ENCODE peak calls at places on chromosomes 5 and 9, in ten cellular contexts. One of them, this sample, is unnamed.

GRCh38 chr9:61671276-61671973 is 481.6 kb downstream of the SPATA31A7 start:
- DNase-seq in cardiac muscle cell: no peak
- DNase-seq in naive B cell: no peak
- DNase-seq in tibial nerve: no peak
- DNase-seq in activated CD8-positive, alpha-beta T cell treated with anti-CD3 and anti-CD28 coated beads for 36 hours: no peak
- DNase-seq in stimulated activated CD8-positive, alpha-beta memory T cell treated with anti-CD3 and anti-CD28 coated beads, Interleukin-12 subunit alpha, Interleukin-12 subunit beta, amount 100 ng/mL, for 1 hour: no peak
- DNase-seq in stimulated activated CD4-positive, alpha-beta T cell treated with anti-CD3 and anti-CD28 coated beads, Interleukin-2, amount 100 ng/mL, for 48 hours: no peak
- DNase-seq in T-helper 2 cell: no peak
- DNase-seq in ACHN: no peak
- DNase-seq in non-pigmented ciliary epithelial cell: no peak
- DNase-seq in this sample: no peak

GRCh38 chr5:125823572-125823971 is 599.6 kb upstream of the GRAMD2B start:
- DNase-seq in cardiac muscle cell: no peak
- DNase-seq in naive B cell: no peak
- DNase-seq in tibial nerve: no peak
- DNase-seq in activated CD8-positive, alpha-beta T cell treated with anti-CD3 and anti-CD28 coated beads for 36 hours: no peak
- DNase-seq in stimulated activated CD8-positive, alpha-beta memory T cell treated with anti-CD3 and anti-CD28 coated beads, Interleukin-12 subunit alpha, Interleukin-12 subunit beta, amount 100 ng/mL, for 1 hour: no peak
- DNase-seq in stimulated activated CD4-positive, alpha-beta T cell treated with anti-CD3 and anti-CD28 coated beads, Interleukin-2, amount 100 ng/mL, for 48 hours: no peak
- DNase-seq in T-helper 2 cell: no peak
- DNase-seq in ACHN: no peak
- DNase-seq in non-pigmented ciliary epithelial cell: no peak
- DNase-seq in this sample: no peak

GRCh38 chr9:114836769-114837168 is 30.9 kb upstream of the TNFSF15 start:
- DNase-seq in cardiac muscle cell: no peak
- DNase-seq in naive B cell: no peak
- DNase-seq in tibial nerve: no peak
- DNase-seq in activated CD8-positive, alpha-beta T cell treated with anti-CD3 and anti-CD28 coated beads for 36 hours: peak
- DNase-seq in stimulated activated CD8-positive, alpha-beta memory T cell treated with anti-CD3 and anti-CD28 coated beads, Interleukin-12 subunit alpha, Interleukin-12 subunit beta, amount 100 ng/mL, for 1 hour: no peak
- DNase-seq in stimulated activated CD4-positive, alpha-beta T cell treated with anti-CD3 and anti-CD28 coated beads, Interleukin-2, amount 100 ng/mL, for 48 hours: no peak
- DNase-seq in T-helper 2 cell: no peak
- DNase-seq in ACHN: no peak
- DNase-seq in non-pigmented ciliary epithelial cell: no peak
- DNase-seq in this sample: no peak

GRCh38 chr5:132483661-132484385 is 6.8 kb downstream of the IRF1 start:
- DNase-seq in cardiac muscle cell: no peak
- DNase-seq in naive B cell: no peak
- DNase-seq in tibial nerve: no peak
- DNase-seq in activated CD8-positive, alpha-beta T cell treated with anti-CD3 and anti-CD28 coated beads for 36 hours: no peak
- DNase-seq in stimulated activated CD8-positive, alpha-beta memory T cell treated with anti-CD3 and anti-CD28 coated beads, Interleukin-12 subunit alpha, Interleukin-12 subunit beta, amount 100 ng/mL, for 1 hour: no peak
- DNase-seq in stimulated activated CD4-positive, alpha-beta T cell treated with anti-CD3 and anti-CD28 coated beads, Interleukin-2, amount 100 ng/mL, for 48 hours: no peak
- DNase-seq in T-helper 2 cell: no peak
- DNase-seq in ACHN: no peak
- DNase-seq in non-pigmented ciliary epithelial cell: no peak
- DNase-seq in this sample: no peak

GRCh38 chr9:134049236-134049635 is 18.6 kb downstream of the BRD3 start:
- DNase-seq in cardiac muscle cell: no peak
- DNase-seq in naive B cell: no peak
- DNase-seq in tibial nerve: no peak
- DNase-seq in activated CD8-positive, alpha-beta T cell treated with anti-CD3 and anti-CD28 coated beads for 36 hours: no peak
- DNase-seq in stimulated activated CD8-positive, alpha-beta memory T cell treated with anti-CD3 and anti-CD28 coated beads, Interleukin-12 subunit alpha, Interleukin-12 subunit beta, amount 100 ng/mL, for 1 hour: no peak
- DNase-seq in stimulated activated CD4-positive, alpha-beta T cell treated with anti-CD3 and anti-CD28 coated beads, Interleukin-2, amount 100 ng/mL, for 48 hours: no peak
- DNase-seq in T-helper 2 cell: no peak
- DNase-seq in ACHN: no peak
- DNase-seq in non-pigmented ciliary epithelial cell: no peak
- DNase-seq in this sample: no peak

GRCh38 chr5:90675222-90675621 is 116.6 kb downstream of the ADGRV1 start:
- DNase-seq in cardiac muscle cell: no peak
- DNase-seq in naive B cell: no peak
- DNase-seq in tibial nerve: no peak
- DNase-seq in activated CD8-positive, alpha-beta T cell treated with anti-CD3 and anti-CD28 coated beads for 36 hours: no peak
- DNase-seq in stimulated activated CD8-positive, alpha-beta memory T cell treated with anti-CD3 and anti-CD28 coated beads, Interleukin-12 subunit alpha, Interleukin-12 subunit beta, amount 100 ng/mL, for 1 hour: no peak
- DNase-seq in stimulated activated CD4-positive, alpha-beta T cell treated with anti-CD3 and anti-CD28 coated beads, Interleukin-2, amount 100 ng/mL, for 48 hours: no peak
- DNase-seq in T-helper 2 cell: no peak
- DNase-seq in ACHN: no peak
- DNase-seq in non-pigmented ciliary epithelial cell: no peak
- DNase-seq in this sample: no peak

GRCh38 chr5:117433841-117434240 is 859.2 kb upstream of the SEMA6A start:
- DNase-seq in cardiac muscle cell: no peak
- DNase-seq in naive B cell: no peak
- DNase-seq in tibial nerve: no peak
- DNase-seq in activated CD8-positive, alpha-beta T cell treated with anti-CD3 and anti-CD28 coated beads for 36 hours: no peak
- DNase-seq in stimulated activated CD8-positive, alpha-beta memory T cell treated with anti-CD3 and anti-CD28 coated beads, Interleukin-12 subunit alpha, Interleukin-12 subunit beta, amount 100 ng/mL, for 1 hour: no peak
- DNase-seq in stimulated activated CD4-positive, alpha-beta T cell treated with anti-CD3 and anti-CD28 coated beads, Interleukin-2, amount 100 ng/mL, for 48 hours: no peak
- DNase-seq in T-helper 2 cell: no peak
- DNase-seq in ACHN: no peak
- DNase-seq in non-pigmented ciliary epithelial cell: no peak
- DNase-seq in this sample: no peak

GRCh38 chr9:22203371-22204138 is 194.4 kb upstream of the CDKN2B start:
- DNase-seq in cardiac muscle cell: no peak
- DNase-seq in naive B cell: no peak
- DNase-seq in tibial nerve: no peak
- DNase-seq in activated CD8-positive, alpha-beta T cell treated with anti-CD3 and anti-CD28 coated beads for 36 hours: no peak
- DNase-seq in stimulated activated CD8-positive, alpha-beta memory T cell treated with anti-CD3 and anti-CD28 coated beads, Interleukin-12 subunit alpha, Interleukin-12 subunit beta, amount 100 ng/mL, for 1 hour: no peak
- DNase-seq in stimulated activated CD4-positive, alpha-beta T cell treated with anti-CD3 and anti-CD28 coated beads, Interleukin-2, amount 100 ng/mL, for 48 hours: no peak
- DNase-seq in T-helper 2 cell: no peak
- DNase-seq in ACHN: no peak
- DNase-seq in non-pigmented ciliary epithelial cell: no peak
- DNase-seq in this sample: no peak

GRCh38 chr9:98314381-98315066 is 59.1 kb upstream of the TBC1D2 start:
- DNase-seq in cardiac muscle cell: no peak
- DNase-seq in naive B cell: no peak
- DNase-seq in tibial nerve: no peak
- DNase-seq in activated CD8-positive, alpha-beta T cell treated with anti-CD3 and anti-CD28 coated beads for 36 hours: no peak
- DNase-seq in stimulated activated CD8-positive, alpha-beta memory T cell treated with anti-CD3 and anti-CD28 coated beads, Interleukin-12 subunit alpha, Interleukin-12 subunit beta, amount 100 ng/mL, for 1 hour: no peak
- DNase-seq in stimulated activated CD4-positive, alpha-beta T cell treated with anti-CD3 and anti-CD28 coated beads, Interleukin-2, amount 100 ng/mL, for 48 hours: no peak
- DNase-seq in T-helper 2 cell: no peak
- DNase-seq in ACHN: peak
- DNase-seq in non-pigmented ciliary epithelial cell: no peak
- DNase-seq in this sample: no peak

GRCh38 chr9:87569008-87569908 is 71.6 kb downstream of the DAPK1 start:
- DNase-seq in cardiac muscle cell: peak
- DNase-seq in naive B cell: no peak
- DNase-seq in tibial nerve: no peak
- DNase-seq in activated CD8-positive, alpha-beta T cell treated with anti-CD3 and anti-CD28 coated beads for 36 hours: no peak
- DNase-seq in stimulated activated CD8-positive, alpha-beta memory T cell treated with anti-CD3 and anti-CD28 coated beads, Interleukin-12 subunit alpha, Interleukin-12 subunit beta, amount 100 ng/mL, for 1 hour: no peak
- DNase-seq in stimulated activated CD4-positive, alpha-beta T cell treated with anti-CD3 and anti-CD28 coated beads, Interleukin-2, amount 100 ng/mL, for 48 hours: no peak
- DNase-seq in T-helper 2 cell: no peak
- DNase-seq in ACHN: peak
- DNase-seq in non-pigmented ciliary epithelial cell: no peak
- DNase-seq in this sample: no peak

GRCh38 chr9:130660683-130661460 is 3.5 kb upstream of the PRDM12 start:
- DNase-seq in cardiac muscle cell: no peak
- DNase-seq in naive B cell: no peak
- DNase-seq in tibial nerve: no peak
- DNase-seq in activated CD8-positive, alpha-beta T cell treated with anti-CD3 and anti-CD28 coated beads for 36 hours: no peak
- DNase-seq in stimulated activated CD8-positive, alpha-beta memory T cell treated with anti-CD3 and anti-CD28 coated beads, Interleukin-12 subunit alpha, Interleukin-12 subunit beta, amount 100 ng/mL, for 1 hour: no peak
- DNase-seq in stimulated activated CD4-positive, alpha-beta T cell treated with anti-CD3 and anti-CD28 coated beads, Interleukin-2, amount 100 ng/mL, for 48 hours: no peak
- DNase-seq in T-helper 2 cell: no peak
- DNase-seq in ACHN: no peak
- DNase-seq in non-pigmented ciliary epithelial cell: no peak
- DNase-seq in this sample: no peak

GRCh38 chr9:136588663-136589464 is 43.0 kb upstream of the NOTCH1 start:
- DNase-seq in cardiac muscle cell: no peak
- DNase-seq in naive B cell: no peak
- DNase-seq in tibial nerve: no peak
- DNase-seq in activated CD8-positive, alpha-beta T cell treated with anti-CD3 and anti-CD28 coated beads for 36 hours: peak
- DNase-seq in stimulated activated CD8-positive, alpha-beta memory T cell treated with anti-CD3 and anti-CD28 coated beads, Interleukin-12 subunit alpha, Interleukin-12 subunit beta, amount 100 ng/mL, for 1 hour: no peak
- DNase-seq in stimulated activated CD4-positive, alpha-beta T cell treated with anti-CD3 and anti-CD28 coated beads, Interleukin-2, amount 100 ng/mL, for 48 hours: no peak
- DNase-seq in T-helper 2 cell: no peak
- DNase-seq in ACHN: no peak
- DNase-seq in non-pigmented ciliary epithelial cell: no peak
- DNase-seq in this sample: no peak

GRCh38 chr5:172090976-172091547 is 84.6 kb upstream of the FBXW11 start:
- DNase-seq in cardiac muscle cell: no peak
- DNase-seq in naive B cell: no peak
- DNase-seq in tibial nerve: no peak
- DNase-seq in activated CD8-positive, alpha-beta T cell treated with anti-CD3 and anti-CD28 coated beads for 36 hours: no peak
- DNase-seq in stimulated activated CD8-positive, alpha-beta memory T cell treated with anti-CD3 and anti-CD28 coated beads, Interleukin-12 subunit alpha, Interleukin-12 subunit beta, amount 100 ng/mL, for 1 hour: no peak
- DNase-seq in stimulated activated CD4-positive, alpha-beta T cell treated with anti-CD3 and anti-CD28 coated beads, Interleukin-2, amount 100 ng/mL, for 48 hours: no peak
- DNase-seq in T-helper 2 cell: no peak
- DNase-seq in ACHN: no peak
- DNase-seq in non-pigmented ciliary epithelial cell: no peak
- DNase-seq in this sample: no peak

GRCh38 chr9:137029058-137029922 is 1.3 kb upstream of the ABCA2 start:
- DNase-seq in cardiac muscle cell: peak
- DNase-seq in naive B cell: peak
- DNase-seq in tibial nerve: peak
- DNase-seq in activated CD8-positive, alpha-beta T cell treated with anti-CD3 and anti-CD28 coated beads for 36 hours: peak
- DNase-seq in stimulated activated CD8-positive, alpha-beta memory T cell treated with anti-CD3 and anti-CD28 coated beads, Interleukin-12 subunit alpha, Interleukin-12 subunit beta, amount 100 ng/mL, for 1 hour: peak
- DNase-seq in stimulated activated CD4-positive, alpha-beta T cell treated with anti-CD3 and anti-CD28 coated beads, Interleukin-2, amount 100 ng/mL, for 48 hours: peak
- DNase-seq in T-helper 2 cell: peak
- DNase-seq in ACHN: peak
- DNase-seq in non-pigmented ciliary epithelial cell: no peak
- DNase-seq in this sample: no peak

GRCh38 chr5:38258319-38259061 is at the start of gene EGFLAM:
- DNase-seq in cardiac muscle cell: peak
- DNase-seq in naive B cell: no peak
- DNase-seq in tibial nerve: no peak
- DNase-seq in activated CD8-positive, alpha-beta T cell treated with anti-CD3 and anti-CD28 coated beads for 36 hours: peak
- DNase-seq in stimulated activated CD8-positive, alpha-beta memory T cell treated with anti-CD3 and anti-CD28 coated beads, Interleukin-12 subunit alpha, Interleukin-12 subunit beta, amount 100 ng/mL, for 1 hour: no peak
- DNase-seq in stimulated activated CD4-positive, alpha-beta T cell treated with anti-CD3 and anti-CD28 coated beads, Interleukin-2, amount 100 ng/mL, for 48 hours: peak
- DNase-seq in T-helper 2 cell: no peak
- DNase-seq in ACHN: no peak
- DNase-seq in non-pigmented ciliary epithelial cell: no peak
- DNase-seq in this sample: no peak

GRCh38 chr9:86262436-86262835 is 3.0 kb upstream of the C9orf153 start:
- DNase-seq in cardiac muscle cell: no peak
- DNase-seq in naive B cell: no peak
- DNase-seq in tibial nerve: no peak
- DNase-seq in activated CD8-positive, alpha-beta T cell treated with anti-CD3 and anti-CD28 coated beads for 36 hours: no peak
- DNase-seq in stimulated activated CD8-positive, alpha-beta memory T cell treated with anti-CD3 and anti-CD28 coated beads, Interleukin-12 subunit alpha, Interleukin-12 subunit beta, amount 100 ng/mL, for 1 hour: no peak
- DNase-seq in stimulated activated CD4-positive, alpha-beta T cell treated with anti-CD3 and anti-CD28 coated beads, Interleukin-2, amount 100 ng/mL, for 48 hours: no peak
- DNase-seq in T-helper 2 cell: no peak
- DNase-seq in ACHN: no peak
- DNase-seq in non-pigmented ciliary epithelial cell: no peak
- DNase-seq in this sample: no peak

GRCh38 chr5:144712090-144712489 is 541.4 kb downstream of the KCTD16 start:
- DNase-seq in cardiac muscle cell: no peak
- DNase-seq in naive B cell: peak
- DNase-seq in tibial nerve: no peak
- DNase-seq in activated CD8-positive, alpha-beta T cell treated with anti-CD3 and anti-CD28 coated beads for 36 hours: no peak
- DNase-seq in stimulated activated CD8-positive, alpha-beta memory T cell treated with anti-CD3 and anti-CD28 coated beads, Interleukin-12 subunit alpha, Interleukin-12 subunit beta, amount 100 ng/mL, for 1 hour: no peak
- DNase-seq in stimulated activated CD4-positive, alpha-beta T cell treated with anti-CD3 and anti-CD28 coated beads, Interleukin-2, amount 100 ng/mL, for 48 hours: no peak
- DNase-seq in T-helper 2 cell: no peak
- DNase-seq in ACHN: no peak
- DNase-seq in non-pigmented ciliary epithelial cell: no peak
- DNase-seq in this sample: no peak

GRCh38 chr5:2399804-2400203 is 351.7 kb downstream of the IRX2 start:
- DNase-seq in cardiac muscle cell: no peak
- DNase-seq in naive B cell: no peak
- DNase-seq in tibial nerve: no peak
- DNase-seq in activated CD8-positive, alpha-beta T cell treated with anti-CD3 and anti-CD28 coated beads for 36 hours: no peak
- DNase-seq in stimulated activated CD8-positive, alpha-beta memory T cell treated with anti-CD3 and anti-CD28 coated beads, Interleukin-12 subunit alpha, Interleukin-12 subunit beta, amount 100 ng/mL, for 1 hour: no peak
- DNase-seq in stimulated activated CD4-positive, alpha-beta T cell treated with anti-CD3 and anti-CD28 coated beads, Interleukin-2, amount 100 ng/mL, for 48 hours: no peak
- DNase-seq in T-helper 2 cell: no peak
- DNase-seq in ACHN: no peak
- DNase-seq in non-pigmented ciliary epithelial cell: no peak
- DNase-seq in this sample: no peak

GRCh38 chr5:556909-557441 is 32.7 kb upstream of the SLC9A3 start:
- DNase-seq in cardiac muscle cell: no peak
- DNase-seq in naive B cell: no peak
- DNase-seq in tibial nerve: no peak
- DNase-seq in activated CD8-positive, alpha-beta T cell treated with anti-CD3 and anti-CD28 coated beads for 36 hours: no peak
- DNase-seq in stimulated activated CD8-positive, alpha-beta memory T cell treated with anti-CD3 and anti-CD28 coated beads, Interleukin-12 subunit alpha, Interleukin-12 subunit beta, amount 100 ng/mL, for 1 hour: no peak
- DNase-seq in stimulated activated CD4-positive, alpha-beta T cell treated with anti-CD3 and anti-CD28 coated beads, Interleukin-2, amount 100 ng/mL, for 48 hours: no peak
- DNase-seq in T-helper 2 cell: no peak
- DNase-seq in ACHN: no peak
- DNase-seq in non-pigmented ciliary epithelial cell: no peak
- DNase-seq in this sample: no peak

GRCh38 chr9:137268538-137269201 is 8.9 kb upstream of the TOR4A start:
- DNase-seq in cardiac muscle cell: no peak
- DNase-seq in naive B cell: no peak
- DNase-seq in tibial nerve: no peak
- DNase-seq in activated CD8-positive, alpha-beta T cell treated with anti-CD3 and anti-CD28 coated beads for 36 hours: no peak
- DNase-seq in stimulated activated CD8-positive, alpha-beta memory T cell treated with anti-CD3 and anti-CD28 coated beads, Interleukin-12 subunit alpha, Interleukin-12 subunit beta, amount 100 ng/mL, for 1 hour: no peak
- DNase-seq in stimulated activated CD4-positive, alpha-beta T cell treated with anti-CD3 and anti-CD28 coated beads, Interleukin-2, amount 100 ng/mL, for 48 hours: no peak
- DNase-seq in T-helper 2 cell: no peak
- DNase-seq in ACHN: no peak
- DNase-seq in non-pigmented ciliary epithelial cell: no peak
- DNase-seq in this sample: no peak

GRCh38 chr9:93072383-93072795 is 13.9 kb downstream of the SUSD3 start:
- DNase-seq in cardiac muscle cell: no peak
- DNase-seq in naive B cell: no peak
- DNase-seq in tibial nerve: no peak
- DNase-seq in activated CD8-positive, alpha-beta T cell treated with anti-CD3 and anti-CD28 coated beads for 36 hours: no peak
- DNase-seq in stimulated activated CD8-positive, alpha-beta memory T cell treated with anti-CD3 and anti-CD28 coated beads, Interleukin-12 subunit alpha, Interleukin-12 subunit beta, amount 100 ng/mL, for 1 hour: no peak
- DNase-seq in stimulated activated CD4-positive, alpha-beta T cell treated with anti-CD3 and anti-CD28 coated beads, Interleukin-2, amount 100 ng/mL, for 48 hours: no peak
- DNase-seq in T-helper 2 cell: no peak
- DNase-seq in ACHN: no peak
- DNase-seq in non-pigmented ciliary epithelial cell: no peak
- DNase-seq in this sample: no peak

This sample was measured in iPS DF 6.9.